ENCODE peak calls at places on chromosome 18, in six cellular contexts. T is CD8-positive, alpha-beta T cell; G is tibial artery; B is heart left ventricle; V is coronary artery; D is endodermal cell. A is an unnamed sample.

GRCh38 chr18:78632111-78632541 is 347.5 kb upstream of the SALL3 start:
- DNase-seq in T (no peak), G (no peak), B (no peak), V (peak; percentile 54), D (no peak), A (no peak)

GRCh38 chr18:8139127-8139591 is 470.1 kb upstream of the RAB12 start:
- DNase-seq in T (no peak), G (no peak), B (peak; percentile 54), V (no peak), D (no peak), A (peak; percentile 28)

GRCh38 chr18:22504665-22505064 is 87.0 kb upstream of the CTAGE1 start:
- DNase-seq in T (no peak), G (no peak), B (no peak), V (no peak), D (no peak), A (no peak)

GRCh38 chr18:9838144-9838877 is 47.5 kb upstream of the TXNDC2 start:
- DNase-seq in T (no peak), G (no peak), B (peak; percentile 75), V (no peak), D (peak; percentile 95), A (no peak)

GRCh38 chr18:36411745-36412168 is 114.2 kb downstream of the FHOD3 start:
- DNase-seq in T (no peak), G (no peak), B (no peak), V (no peak), D (peak; percentile 90), A (no peak)

GRCh38 chr18:989423-989822 is 84.8 kb downstream of the ADCYAP1 start:
- DNase-seq in T (no peak), G (no peak), B (no peak), V (no peak), D (no peak), A (no peak)

GRCh38 chr18:14781671-14782070 is 33.7 kb downstream of the ANKRD30B start:
- DNase-seq in T (no peak), G (no peak), B (no peak), V (no peak), D (no peak), A (no peak)

GRCh38 chr18:74861154-74861553 is 263.5 kb downstream of the ZNF407 start:
- DNase-seq in T (no peak), G (no peak), B (no peak), V (no peak), D (no peak), A (no peak)

GRCh38 chr18:54828290-54828871 is at the start of gene RAB27B:
- DNase-seq in T (peak; percentile 71), G (peak; percentile 45), B (peak; percentile 42), V (peak; percentile 76), D (peak; percentile 94), A (peak; percentile 32)

GRCh38 chr18:28831908-28832307 is 655.0 kb upstream of the CDH2 start:
- DNase-seq in T (no peak), G (no peak), B (no peak), V (no peak), D (no peak), A (no peak)

GRCh38 chr18:45384137-45384998 is 230.9 kb upstream of the SLC14A2 start:
- DNase-seq in T (peak; percentile 49), G (peak; percentile 35), B (peak; percentile 40), V (no peak), D (peak; percentile 87), A (no peak)

GRCh38 chr18:45383228-45383627 is 232.0 kb upstream of the SLC14A2 start:
- DNase-seq in T (no peak), G (no peak), B (no peak), V (no peak), D (no peak), A (no peak)

GRCh38 chr18:45378308-45378707 is 237.0 kb upstream of the SLC14A2 start:
- DNase-seq in T (no peak), G (no peak), B (no peak), V (no peak), D (no peak), A (no peak)

GRCh38 chr18:45378933-45379332 is 236.3 kb upstream of the SLC14A2 start:
- DNase-seq in T (no peak), G (no peak), B (no peak), V (no peak), D (no peak), A (no peak)

DNA sequence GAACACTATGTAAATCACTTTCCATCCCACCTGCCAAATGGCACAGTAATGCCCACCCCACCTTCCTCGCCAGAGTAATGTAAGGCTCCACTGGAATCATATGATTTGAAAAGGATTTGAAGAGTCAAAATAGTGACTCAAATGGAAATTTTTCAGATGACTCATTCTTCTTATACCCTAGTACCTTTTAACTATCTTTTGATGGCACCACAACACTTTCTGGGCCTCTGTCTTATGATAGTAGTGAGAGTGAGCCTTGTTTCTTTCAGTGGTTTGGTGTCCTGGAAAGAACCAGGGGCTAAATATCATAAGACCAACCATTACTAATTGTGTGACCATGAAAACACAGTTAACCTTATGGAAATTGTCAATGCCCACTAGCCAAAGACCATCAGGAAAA is 235.4 kb upstream of the SLC14A2 start:
- DNase-seq in T (no peak), G (no peak), B (no peak), V (no peak), D (no peak), A (no peak)
- H3K4me3 ChIP-seq in T (no peak overlapping the region), G (no peak overlapping the region), B (no peak overlapping the region), V (no peak overlapping the region), D (no peak overlapping the region), A (no peak overlapping the region)

DNA sequence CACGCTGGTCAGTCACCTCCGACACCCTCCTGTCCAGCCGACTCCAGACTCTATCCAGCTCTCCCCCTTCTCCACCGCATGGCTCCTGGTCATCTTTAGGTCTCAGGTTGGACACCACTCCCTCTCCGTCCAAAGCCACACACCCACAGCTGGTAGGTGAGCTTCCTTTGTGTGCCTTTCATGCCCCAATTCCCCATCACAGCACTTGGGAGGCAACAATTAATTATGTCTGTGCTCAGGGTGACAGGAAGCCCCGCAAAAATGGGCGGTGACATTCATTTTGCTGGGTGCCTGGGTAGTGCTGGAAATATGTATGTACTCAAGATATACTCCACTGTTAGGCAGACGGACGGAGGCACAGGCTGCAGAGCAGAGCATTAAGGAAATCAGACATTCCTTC is 13.2 kb downstream of the EPB41L3 start:
- DNase-seq in T (no peak), G (no peak), B (no peak), V (no peak), D (no peak), A (no peak)
- H3K4me3 ChIP-seq in T (no peak overlapping the region), G (no peak overlapping the region), B (no peak overlapping the region), V (no peak overlapping the region), D (no peak overlapping the region), A (no peak overlapping the region)

DNA sequence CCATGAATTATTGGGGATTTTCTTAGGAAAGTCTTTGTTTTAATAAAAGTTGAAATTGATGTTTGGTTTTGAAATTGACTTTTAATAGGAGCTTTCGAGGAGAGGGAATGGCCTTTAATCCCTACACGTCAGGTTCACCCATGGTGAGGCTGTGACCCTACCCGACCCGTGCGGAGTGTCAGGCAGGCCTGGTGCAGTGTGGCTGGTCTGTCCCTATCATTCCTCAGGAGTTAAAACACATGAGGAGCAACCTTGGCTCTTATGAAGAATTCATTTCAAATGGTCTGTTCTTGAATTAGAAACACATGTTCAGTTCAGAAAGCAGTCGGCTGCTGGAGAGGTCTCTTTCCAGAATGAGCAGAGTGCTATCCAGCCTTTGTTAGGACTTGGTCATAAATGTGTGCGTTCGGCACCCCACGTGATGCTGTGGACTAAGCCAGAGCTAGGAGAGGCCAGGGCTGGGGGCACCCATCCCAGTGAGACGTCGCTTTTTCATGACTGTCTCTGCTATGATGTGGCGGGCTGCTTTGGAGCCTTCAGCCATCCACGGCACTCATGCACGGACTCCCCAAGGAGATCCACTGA is 54.7 kb downstream of the EMILIN2 start:
- DNase-seq in T (no peak), G (no peak), B (no peak), V (no peak), D (peak; percentile 21), A (peak; percentile 33)
- H3K4me3 ChIP-seq in T (no peak overlapping the region), G (no peak overlapping the region), B (no peak overlapping the region), V (no peak overlapping the region), D (no peak overlapping the region), A (no peak overlapping the region)

GRCh38 chr18:58302811-58303210 is 258.8 kb downstream of the NEDD4L start:
- DNase-seq in T (no peak), G (no peak), B (no peak), V (no peak), D (no peak), A (no peak)

GRCh38 chr18:58298251-58299134 is 254.5 kb downstream of the NEDD4L start:
- DNase-seq in T (no peak), G (no peak), B (no peak), V (no peak), D (no peak), A (no peak)

GRCh38 chr18:58299135-58299473 is 255.1 kb downstream of the NEDD4L start:
- DNase-seq in T (no peak), G (no peak), B (no peak), V (no peak), D (no peak), A (no peak)

GRCh38 chr18:58299936-58300335 is 255.9 kb downstream of the NEDD4L start:
- DNase-seq in T (no peak), G (no peak), B (no peak), V (no peak), D (no peak), A (no peak)

DNA sequence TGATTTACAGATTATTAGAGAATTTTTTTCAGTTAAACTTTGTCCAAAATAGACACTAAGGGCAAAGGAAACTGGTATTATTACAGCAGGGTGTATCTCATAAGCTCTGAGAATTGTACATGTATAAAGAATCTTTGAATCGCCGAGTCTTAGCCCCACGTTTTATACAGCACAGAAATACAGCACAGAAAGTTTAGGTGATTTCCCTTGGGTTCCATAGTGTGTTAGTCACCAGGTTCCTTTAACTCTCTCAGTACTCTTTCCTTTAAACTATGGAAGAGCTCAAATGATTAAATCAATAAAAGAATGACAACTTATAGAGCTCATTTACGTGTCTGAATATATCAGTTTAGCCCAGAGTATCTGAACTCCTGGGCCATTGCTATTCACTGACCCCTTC is 256.8 kb downstream of the NEDD4L start:
- DNase-seq in T (no peak), G (no peak), B (no peak), V (no peak), D (no peak), A (no peak)
- H3K4me3 ChIP-seq in T (no peak overlapping the region), G (no peak overlapping the region), B (no peak overlapping the region), V (no peak overlapping the region), D (no peak overlapping the region), A (no peak overlapping the region)

GRCh38 chr18:5057348-5058012 is 139.6 kb downstream of the AKAIN1 start:
- DNase-seq in T (peak; percentile 63), G (peak; percentile 49), B (peak; percentile 60), V (no peak), D (peak; percentile 88), A (no peak)
- H3K4me3 ChIP-seq in T (no peak overlapping the region), G (no peak overlapping the region), B (no peak overlapping the region), V (no peak overlapping the region), D (no peak overlapping the region), A (no peak overlapping the region)

A was measured in ovary.